ENCODE peak calls at places on chromosomes 6 and 20, in four cellular contexts. N, I, H and S are unnamed samples.

GRCh38 chr6:33075568-33076405 is at the start of gene HLA-DPB1:
- DNase-seq in N (peak; percentile 59), I (peak; percentile 76), H (no peak), S (peak; percentile 90)

GRCh38 chr20:60249436-60249835 is 291.2 kb downstream of the CDH26 start:
- DNase-seq in I (no peak), H (no peak), N (peak; percentile 98), S (no peak)

GRCh38 chr20:58102744-58103516 is 125.5 kb downstream of the ANKRD60 start:
- DNase-seq in H (no peak), N (no peak), I (no peak), S (no peak)

GRCh38 chr6:11869656-11870340 is 91.2 kb upstream of the ADTRP start:
- DNase-seq in I (no peak), H (no peak), N (peak; percentile 84), S (no peak)

GRCh38 chr6:88584581-88584980 is 378.8 kb downstream of the RNGTT start:
- DNase-seq in N (no peak), I (no peak), H (no peak), S (no peak)

GRCh38 chr20:42531675-42531985 is 658.1 kb downstream of the PTPRT start:
- DNase-seq in I (no peak), N (no peak), H (no peak), S (no peak)

GRCh38 chr20:9884061-9884460 is 45.2 kb upstream of the PAK5 start:
- DNase-seq in N (no peak), H (no peak), I (no peak), S (no peak)

GRCh38 chr6:50185006-50185405 is 135.3 kb upstream of the DEFB112 start:
- DNase-seq in N (no peak), I (no peak), H (no peak), S (no peak)

GRCh38 chr6:120874422-120874821 is 459.9 kb downstream of the TBC1D32 start:
- DNase-seq in N (no peak), H (no peak), I (no peak), S (no peak)

GRCh38 chr6:112269165-112269564 is 14.8 kb upstream of the LAMA4 start:
- DNase-seq in N (peak; percentile 31), H (no peak), I (no peak), S (no peak)

GRCh38 chr6:116476021-116476678 is 15.0 kb downstream of the CALHM6 start:
- DNase-seq in I (peak; percentile 24), H (no peak), N (peak; percentile 24), S (peak; percentile 66)

GRCh38 chr6:13683038-13683437 is 28.6 kb downstream of the RANBP9 start:
- DNase-seq in H (no peak), I (no peak), N (no peak), S (no peak)

GRCh38 chr20:54846948-54847347 is 371.6 kb downstream of the DOK5 start:
- DNase-seq in N (no peak), I (no peak), H (no peak), S (no peak)

GRCh38 chr20:31717478-31717946 is 5.2 kb downstream of the BCL2L1 start:
- DNase-seq in I (peak; percentile 52), N (no peak), H (no peak), S (peak; percentile 76)

GRCh38 chr20:13644010-13644409 is 5.3 kb upstream of the TASP1 start:
- DNase-seq in N (no peak), H (no peak), I (no peak), S (no peak)

GRCh38 chr6:33197431-33198048 is 2.9 kb downstream of the RXRB start:
- DNase-seq in H (no peak), I (peak; percentile 40), N (peak; percentile 56), S (peak; percentile 83)

GRCh38 chr6:168377856-168378832 is 58.6 kb upstream of the DACT2 start:
- DNase-seq in H (no peak), I (no peak), N (no peak), S (no peak)

GRCh38 chr20:51687071-51687470 is 81.1 kb downstream of the ATP9A start:
- DNase-seq in N (peak; percentile 50), I (no peak), H (no peak), S (no peak)

GRCh38 chr20:43843096-43843964 is 71.3 kb upstream of the TOX2 start:
- DNase-seq in N (peak; percentile 97), I (no peak), H (no peak), S (no peak)

GRCh38 chr6:57158658-57159057 is 13.5 kb upstream of the BAG2 start:
- DNase-seq in N (peak; percentile 65), H (no peak), I (no peak), S (no peak)

GRCh38 chr6:106453756-106454367 is 93.3 kb downstream of the CRYBG1 start:
- DNase-seq in N (no peak), I (no peak), H (no peak), S (no peak)

GRCh38 chr20:38947931-38948362 is 14.2 kb upstream of the DHX35 start:
- DNase-seq in I (no peak), H (no peak), N (no peak), S (no peak)

GRCh38 chr20:62841705-62842212 is 19.9 kb downstream of the TCFL5 start:
- DNase-seq in H (no peak), N (no peak), I (no peak), S (no peak)

GRCh38 chr6:18022398-18023231 is 35.2 kb upstream of the KIF13A start:
- DNase-seq in N (peak; percentile 57), H (no peak), I (no peak), S (no peak)

GRCh38 chr20:20466341-20466879 is 98.5 kb downstream of the INSM1 start:
- DNase-seq in H (no peak), I (peak; percentile 70), N (peak; percentile 85), S (peak; percentile 44)

GRCh38 chr6:153045271-153045670 is 42.8 kb upstream of the MTRF1L start:
- DNase-seq in N (no peak), H (no peak), I (no peak), S (no peak)
- TF ChIP-seq CTCF in N (no peak), H (no peak), I (no peak), S (no peak)

DNA sequence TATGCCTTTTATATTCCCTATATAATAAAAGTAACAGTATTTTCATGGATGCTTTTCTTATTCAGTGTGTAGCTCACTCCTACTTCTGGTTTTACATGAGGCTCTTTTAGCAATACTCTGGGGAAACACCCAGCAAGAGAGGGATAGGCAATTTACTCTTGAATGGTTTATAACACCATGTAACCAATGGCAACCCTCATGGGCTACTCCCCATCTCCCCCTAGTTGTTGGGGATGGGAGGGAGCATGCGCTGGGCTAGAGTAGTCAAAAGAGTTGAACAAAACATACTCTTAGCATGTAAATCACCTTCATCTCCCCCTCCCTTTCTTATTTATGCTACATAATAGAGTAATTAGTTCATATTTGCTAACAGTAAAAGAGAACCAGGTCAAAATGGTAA is 140.1 kb upstream of the LRFN2 start:
- DNase-seq in N (no peak), H (no peak), I (no peak), S (no peak)
- TF ChIP-seq CTCF in N (no peak), H (no peak), I (no peak), S (no peak)

GRCh38 chr20:2537101-2537500 is 728 bp downstream of the TMC2 start:
- DNase-seq in N (no peak), I (no peak), H (no peak), S (no peak)
- TF ChIP-seq CTCF in N (no peak), I (no peak), H (no peak), S (no peak)

GRCh38 chr6:20875369-20875963 is 341.2 kb downstream of the CDKAL1 start:
- DNase-seq in N (peak; percentile 45), H (no peak), I (no peak), S (no peak)
- TF ChIP-seq CTCF in N (peak; percentile 50), H (no peak), I (peak; percentile 22), S (peak; percentile 19)

DNA sequence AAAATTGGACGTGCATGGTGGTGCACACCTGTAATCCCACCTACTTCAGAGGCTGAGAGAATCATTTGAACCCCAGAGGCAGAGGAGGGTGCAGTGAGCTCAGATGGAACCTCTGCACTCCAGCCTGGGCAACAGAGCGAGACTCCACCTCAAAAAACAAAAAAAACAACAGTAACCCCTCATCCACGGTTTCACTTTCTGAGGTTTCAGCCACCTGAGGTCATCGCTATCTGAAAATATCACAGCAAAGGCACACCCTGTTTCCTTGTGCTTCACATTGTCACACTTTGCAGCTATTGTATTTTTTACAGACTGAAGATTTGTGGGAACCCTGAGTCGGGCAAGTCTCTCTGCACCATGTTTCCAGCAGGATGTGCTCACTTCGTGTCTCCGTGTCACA is 54.1 kb upstream of the FOXQ1 start:
- DNase-seq in H (no peak), N (no peak), I (no peak), S (no peak)
- TF ChIP-seq CTCF in H (no peak), N (no peak), I (no peak), S (no peak)

GRCh38 chr6:2752477-2753115 is 1.9 kb upstream of the MYLK4 start:
- DNase-seq in H (no peak), I (no peak), N (no peak), S (no peak)

GRCh38 chr6:2751871-2752270 is 1.1 kb upstream of the MYLK4 start:
- DNase-seq in I (no peak), H (no peak), N (no peak), S (no peak)

GRCh38 chr6:2748183-2748582 is 2.5 kb downstream of the MYLK4 start:
- DNase-seq in H (no peak), I (no peak), N (no peak), S (no peak)

GRCh38 chr6:2750832-2751231 is at the start of gene MYLK4:
- DNase-seq in H (no peak), I (no peak), N (no peak), S (no peak)

GRCh38 chr6:2749972-2750600 is 636 bp downstream of the MYLK4 start:
- DNase-seq in H (peak; percentile 69), I (no peak), N (peak; percentile 60), S (peak; percentile 69)
- TF ChIP-seq CTCF in H (peak; percentile 90), I (peak; percentile 83), N (peak; percentile 79), S (peak; percentile 61)

GRCh38 chr6:87237804-87238203 is 82.4 kb downstream of the ZNF292 start:
- DNase-seq in N (peak; percentile 45), I (peak; percentile 26), H (no peak), S (peak; percentile 40)
- TF ChIP-seq CTCF in N (peak; percentile 55), I (peak; percentile 40), H (peak; percentile 57), S (peak; percentile 18)

DNA sequence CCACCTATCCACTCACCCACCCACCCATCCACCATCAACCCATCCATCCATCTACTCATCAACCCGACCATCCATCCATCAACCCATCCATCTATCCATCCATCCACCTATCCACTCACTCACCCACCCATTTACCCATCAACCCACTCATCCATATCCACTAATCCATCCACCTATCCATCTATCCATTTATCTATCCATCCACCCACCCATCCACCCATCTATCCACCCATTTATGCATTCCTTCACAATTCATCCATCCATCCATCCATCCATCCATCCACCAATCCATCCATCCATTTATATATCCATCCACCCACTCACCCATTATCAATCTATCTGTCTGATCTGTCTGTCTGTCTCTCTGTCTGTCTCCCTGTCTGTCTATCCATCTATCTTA is 14.1 kb downstream of the BPIFB4 start:
- DNase-seq in H (no peak), N (no peak), I (no peak), S (no peak)
- TF ChIP-seq CTCF in H (no peak), N (no peak), I (no peak), S (no peak)